ENCODE peak calls at places on chromosomes 16 and 17, in five cellular contexts. B is K562, Z is left ventricle myocardium inferior, O is left lung, J is colonic mucosa. C is an unnamed sample.

GRCh38 chr17:40515491-40516041 is 14.1 kb upstream of the TNS4 start:
- DNase-seq in J (no peak), Z (no peak), B (no peak), O (no peak), C (no peak)

GRCh38 chr17:28684963-28685362 is 23.0 kb downstream of the SUPT6H start:
- DNase-seq in O (no peak), B (no peak), J (peak), Z (no peak), C (no peak)

GRCh38 chr16:11084484-11085024 is 140.2 kb downstream of the CLEC16A start:
- DNase-seq in B (peak), O (no peak), J (no peak), Z (no peak), C (peak)

GRCh38 chr17:47244697-47245096 is 8.9 kb upstream of the ITGB3 start:
- DNase-seq in Z (no peak), J (no peak), B (no peak), O (no peak), C (no peak)

GRCh38 chr17:68433911-68434503 is 23.3 kb downstream of the WIPI1 start:
- DNase-seq in B (no peak), J (no peak), O (no peak), Z (no peak), C (no peak)

GRCh38 chr17:74430706-74431567 is 951 bp upstream of the GPRC5C start:
- DNase-seq in J (peak), O (peak), B (peak), Z (peak), C (no peak)

GRCh38 chr16:23836078-23836403 is 258 bp downstream of the PRKCB start:
- DNase-seq in B (no peak), J (no peak), Z (no peak), O (no peak), C (no peak)

GRCh38 chr16:85981826-85982562 is 83.0 kb downstream of the IRF8 start:
- DNase-seq in B (no peak), O (no peak), J (no peak), Z (no peak), C (no peak)

GRCh38 chr17:45315583-45316270 is 1.1 kb downstream of the MAP3K14 start:
- DNase-seq in J (no peak), Z (no peak), B (no peak), O (no peak), C (no peak)

GRCh38 chr16:66364117-66364958 is 2.2 kb upstream of the CDH5 start:
- DNase-seq in O (no peak), J (peak), Z (peak), B (no peak), C (no peak)

GRCh38 chr17:54882371-54882770 is 18.3 kb upstream of the TOM1L1 start:
- DNase-seq in B (no peak), O (no peak), Z (no peak), J (no peak), C (no peak)

GRCh38 chr17:61556224-61557188 is 34.5 kb downstream of the NACA2 start:
- DNase-seq in J (no peak), Z (no peak), O (no peak), B (no peak), C (no peak)

GRCh38 chr17:72751746-72752145 is 340.7 kb downstream of the SLC39A11 start:
- DNase-seq in Z (no peak), O (no peak), B (no peak), J (no peak), C (no peak)

GRCh38 chr16:77596243-77596642 is 126.1 kb upstream of the NUDT7 start:
- DNase-seq in Z (no peak), J (no peak), B (no peak), O (no peak), C (no peak)

GRCh38 chr17:79057727-79058400 is 16.8 kb upstream of the ENGASE start:
- DNase-seq in O (no peak), Z (no peak), J (no peak), B (no peak), C (no peak)

GRCh38 chr16:87017388-87018012 is 299.7 kb downstream of the C16orf95 start:
- DNase-seq in B (no peak), J (no peak), Z (no peak), O (no peak), C (peak)

GRCh38 chr17:35749560-35750412 is 3.3 kb downstream of the GAS2L2 start:
- DNase-seq in B (peak), O (peak), J (no peak), Z (no peak), C (no peak)

GRCh38 chr17:38815576-38816193 is 9.4 kb downstream of the CWC25 start:
- DNase-seq in O (no peak), J (no peak), B (peak), Z (no peak), C (peak)

GRCh38 chr17:38418693-38419507 is 9.4 kb upstream of the ARHGAP23 start:
- DNase-seq in B (peak), O (peak), J (no peak), Z (no peak), C (no peak)

GRCh38 chr16:30997887-30998711 is 12.3 kb downstream of the STX1B start:
- DNase-seq in B (no peak), J (no peak), O (no peak), Z (no peak), C (peak)

GRCh38 chr16:74700206-74701040 is at the start of gene MLKL:
- DNase-seq in O (peak), Z (peak), B (peak), J (peak), C (peak)
- TF ChIP-seq CTCF in O (no peak), Z (no peak), B (peak), J (no peak), C (peak)

DNA sequence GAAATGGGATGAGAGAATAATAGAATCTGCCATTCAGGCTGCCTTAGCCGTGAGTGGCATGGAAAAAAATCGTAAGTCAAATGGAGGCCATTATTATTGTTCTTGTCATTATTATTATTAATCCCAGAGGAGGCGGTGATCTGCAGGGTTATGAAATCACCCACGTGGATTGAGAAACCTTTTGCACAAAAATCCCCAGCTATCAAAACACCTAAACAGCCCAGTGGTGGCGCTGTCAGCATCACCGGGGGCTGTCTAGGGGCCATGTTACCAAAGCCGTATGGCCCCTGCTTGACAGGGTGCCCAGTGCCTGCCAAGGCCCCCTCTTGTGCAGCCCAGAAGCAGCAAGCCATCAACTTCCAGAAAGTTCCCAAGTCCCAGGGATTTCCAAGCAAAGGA is 25.2 kb downstream of the CNGB1 start:
- DNase-seq in O (no peak), J (no peak), Z (no peak), B (peak), C (no peak)
- TF ChIP-seq CTCF in O (no peak), J (no peak), Z (no peak), B (peak), C (peak)

DNA sequence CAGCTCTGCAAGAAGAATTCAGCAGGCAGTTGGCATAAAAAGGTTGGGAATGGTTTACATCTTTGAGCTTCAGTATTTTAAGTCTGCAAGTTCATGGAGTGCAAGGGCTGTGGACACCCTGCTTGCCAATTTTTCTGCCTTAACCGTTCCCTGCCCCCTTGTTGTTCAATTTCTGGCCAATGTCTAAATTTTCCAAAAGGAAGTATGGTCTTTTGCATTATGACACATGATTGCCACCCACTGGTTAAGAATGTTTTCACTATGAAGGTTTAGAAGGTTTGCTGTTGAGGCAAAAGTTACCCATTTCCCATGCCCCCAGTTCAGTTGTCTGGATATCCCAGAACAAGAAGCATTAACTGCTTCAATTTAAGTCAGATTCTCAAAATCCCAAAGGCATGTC is 441.9 kb downstream of the CDH13 start:
- DNase-seq in O (no peak), Z (no peak), J (no peak), B (no peak), C (no peak)
- TF ChIP-seq CTCF in O (no peak), Z (peak), J (no peak), B (no peak), C (peak)

GRCh38 chr16:81060576-81061306 is 16.3 kb downstream of the C16orf46 start:
- DNase-seq in J (no peak), B (no peak), Z (no peak), O (no peak), C (no peak)

GRCh38 chr16:81067166-81067565 is 9.9 kb downstream of the C16orf46 start:
- DNase-seq in B (no peak), Z (no peak), O (no peak), J (no peak), C (no peak)

GRCh38 chr16:81061855-81062608 is 15.0 kb downstream of the C16orf46 start:
- DNase-seq in B (no peak), O (no peak), J (no peak), Z (no peak), C (no peak)

GRCh38 chr16:81066700-81067099 is 10.3 kb downstream of the C16orf46 start:
- DNase-seq in J (no peak), O (no peak), Z (no peak), B (no peak), C (no peak)

DNA sequence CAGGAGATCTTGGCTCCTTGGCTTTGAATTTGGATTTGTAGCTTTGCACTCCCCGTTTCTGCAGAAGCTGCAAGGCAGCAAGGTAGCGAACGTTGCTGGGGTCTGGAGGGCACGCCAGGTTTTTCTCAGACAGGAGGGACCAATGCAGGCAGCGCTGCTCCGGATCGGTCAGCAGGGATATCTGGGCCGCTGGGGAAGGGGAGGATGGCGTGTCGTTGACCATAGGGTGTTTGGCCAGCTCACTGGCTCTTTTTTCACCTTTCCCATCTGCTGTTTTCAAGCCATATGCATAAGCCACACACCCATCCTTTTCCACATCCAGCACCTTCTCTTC is 15.8 kb downstream of the C16orf46 start:
- DNase-seq in O (no peak), Z (no peak), B (no peak), J (no peak), C (no peak)
- TF ChIP-seq CTCF in O (no peak), Z (no peak), B (no peak), J (no peak), C (no peak)

DNA sequence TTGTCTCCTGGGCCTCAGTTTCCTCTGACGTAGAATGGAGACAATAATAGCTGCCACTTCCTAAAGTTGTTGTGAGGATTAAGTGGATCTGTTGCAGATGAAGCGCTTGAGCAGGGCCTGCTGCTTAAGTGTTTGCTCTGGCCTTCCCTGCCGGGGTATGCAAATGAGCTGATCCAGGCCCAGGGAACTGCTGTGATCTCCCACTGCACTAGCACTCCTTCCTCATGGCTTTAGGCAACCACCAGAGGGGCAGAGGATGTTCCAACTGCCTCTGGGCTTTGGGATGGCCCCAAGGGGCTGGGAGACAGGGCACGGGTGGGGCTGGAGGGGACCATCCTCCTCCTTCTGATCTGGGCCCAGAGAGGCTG is 6.2 kb downstream of the SBK1 start:
- DNase-seq in O (no peak), B (no peak), Z (no peak), J (no peak), C (no peak)
- TF ChIP-seq CTCF in O (no peak), B (no peak), Z (no peak), J (no peak), C (no peak)

GRCh38 chr17:80783971-80784370 is 207.7 kb upstream of the CHMP6 start:
- DNase-seq in Z (no peak), O (no peak), J (no peak), B (no peak), C (no peak)
- TF ChIP-seq CTCF in Z (no peak), O (no peak), J (no peak), B (no peak), C (no peak)

DNA sequence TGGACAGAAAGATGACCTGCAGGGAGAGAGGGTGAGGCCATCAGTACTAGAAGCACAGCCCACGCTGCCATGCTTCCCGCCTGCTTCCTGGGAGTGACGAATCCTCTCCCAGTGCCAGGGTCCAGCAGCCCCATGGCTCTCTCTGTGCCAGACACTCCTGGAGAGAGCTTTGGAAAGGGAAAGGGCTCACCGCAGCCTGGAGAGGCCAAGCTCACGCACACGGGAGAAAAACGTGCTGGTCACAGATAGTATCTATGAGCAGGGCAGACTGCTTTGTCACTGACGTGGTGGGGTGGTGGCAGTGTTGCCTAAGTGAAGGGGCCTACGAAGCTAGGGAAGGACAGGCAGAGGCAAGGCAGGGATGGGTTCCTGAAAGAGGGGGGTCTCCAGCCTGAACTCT is 5.4 kb downstream of the WBP2 start:
- DNase-seq in O (peak), J (no peak), Z (no peak), B (peak), C (no peak)
- TF ChIP-seq CTCF in O (no peak), J (no peak), Z (no peak), B (peak), C (no peak)

DNA sequence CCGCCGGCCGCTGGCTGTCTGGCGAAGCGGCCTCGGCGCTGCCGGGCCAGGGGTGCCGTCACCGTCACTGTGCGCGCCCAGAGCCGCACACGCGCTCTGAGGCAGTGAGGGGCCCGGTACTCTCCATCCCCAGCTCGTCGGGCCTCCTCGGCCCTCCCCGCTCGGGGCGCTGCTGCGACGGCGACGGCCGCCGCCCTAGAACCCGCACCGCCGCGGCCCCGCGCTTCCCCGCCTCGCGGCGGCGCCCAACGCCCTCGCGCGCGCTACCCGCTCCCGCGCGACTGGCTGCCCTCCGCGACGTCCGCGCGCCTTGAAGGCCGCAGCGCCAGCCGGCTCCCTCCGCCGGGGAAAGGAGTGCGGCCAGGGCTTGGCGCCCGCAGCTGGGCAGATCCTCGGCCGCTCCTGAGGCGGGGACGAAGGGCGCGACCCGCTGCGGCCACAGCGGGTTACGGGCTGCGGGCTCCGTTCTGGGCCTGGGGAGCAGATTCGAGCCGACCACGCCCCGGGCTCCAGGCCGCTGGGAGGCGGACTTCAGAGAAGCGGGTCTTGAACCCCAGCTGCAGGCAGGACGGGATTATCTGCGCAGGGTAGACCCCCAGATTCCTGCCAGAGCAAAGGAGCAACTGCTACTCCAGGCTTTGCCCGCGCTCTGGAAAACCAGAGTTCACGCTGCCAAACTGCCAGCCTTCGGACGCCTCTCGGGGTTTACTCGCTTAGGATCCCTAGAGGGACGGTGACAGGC is at the start of gene ULK2:
- DNase-seq in O (peak), J (peak), Z (peak), B (no peak), C (peak)
- TF ChIP-seq CTCF in O (no peak), J (no peak), Z (no peak), B (no peak), C (no peak)

GRCh38 chr17:58172369-58173071 is 5.7 kb downstream of the OR4D2 start:
- DNase-seq in Z (no peak), O (no peak), J (no peak), B (peak), C (no peak)
- TF ChIP-seq CTCF in Z (peak), O (peak), J (peak), B (peak), C (peak)

C was measured in HFFc6.